ENCODE peak calls at places on chromosome 11, in seven cellular contexts. D is thoracic aorta, R is spleen, W is fibroblast of lung, B is uterus, P is tibial artery, Z is IMR-90. I is an unnamed sample.
A peak's percentile ranks its signal among the peaks of the same experiment; 100 is the strongest.

GRCh38 chr11:115720537-115721308 is 216.5 kb upstream of the CADM1 start:
- DNase-seq in R (no peak), P (no peak), D (no peak), B (no peak), Z (no peak), W (no peak), I (no peak)

GRCh38 chr11:114972105-114972504 is 293.8 kb downstream of the NXPE2 start:
- DNase-seq in R (no peak), W (no peak), D (no peak), P (no peak), B (no peak), Z (no peak), I (no peak)

GRCh38 chr11:46352063-46352841 is 5.0 kb downstream of the DGKZ start:
- DNase-seq in B (peak; percentile 48), Z (no peak), P (no peak), D (no peak), R (peak; percentile 91), W (no peak), I (no peak)

GRCh38 chr11:15621565-15621964 is 506.8 kb downstream of the INSC start:
- DNase-seq in W (no peak), P (no peak), D (no peak), B (no peak), R (no peak), Z (no peak), I (no peak)

GRCh38 chr11:126362879-126363655 is 7.6 kb downstream of the ST3GAL4 start:
- DNase-seq in D (no peak), P (peak; percentile 37), B (peak; percentile 12), W (no peak), Z (no peak), R (peak; percentile 58), I (no peak)

GRCh38 chr11:134644489-134645456 is 232.7 kb upstream of the B3GAT1 start:
- DNase-seq in B (no peak), Z (no peak), D (no peak), P (peak; percentile 52), R (peak; percentile 69), W (no peak), I (no peak)

GRCh38 chr11:65595921-65596281 is 301 bp upstream of the KCNK7 start:
- DNase-seq in B (no peak), Z (no peak), W (no peak), P (no peak), D (no peak), R (no peak), I (no peak)

GRCh38 chr11:103927535-103927934 is 108.9 kb upstream of the DDI1 start:
- DNase-seq in Z (peak; percentile 58), R (no peak), B (no peak), D (no peak), P (no peak), W (no peak), I (no peak)

GRCh38 chr11:63553759-63554158 is 9.4 kb downstream of the PLAAT2 start:
- DNase-seq in D (no peak), W (peak; percentile 46), B (no peak), Z (no peak), P (no peak), R (no peak), I (no peak)

GRCh38 chr11:126488591-126489370 is 133.3 kb downstream of the ST3GAL4 start:
- DNase-seq in D (no peak), W (no peak), B (no peak), P (no peak), Z (no peak), R (peak; percentile 66), I (no peak)

GRCh38 chr11:108863528-108863927 is 198.7 kb downstream of the DDX10 start:
- DNase-seq in R (no peak), W (no peak), P (no peak), D (no peak), B (no peak), Z (no peak), I (no peak)

GRCh38 chr11:17185938-17186337 is 21.8 kb downstream of the PIK3C2A start:
- DNase-seq in P (no peak), Z (no peak), B (no peak), W (no peak), R (no peak), D (no peak), I (no peak)

GRCh38 chr11:70788247-70789022 is 390.1 kb downstream of the CTTN start:
- DNase-seq in B (no peak), R (no peak), P (no peak), W (peak; percentile 91), D (no peak), Z (peak; percentile 89), I (peak; percentile 37)

GRCh38 chr11:123645576-123645975 is 8.8 kb downstream of the SCN3B start:
- DNase-seq in P (no peak), Z (no peak), B (no peak), W (no peak), R (no peak), D (no peak), I (no peak)

GRCh38 chr11:85800595-85801342 is 10.2 kb downstream of the SYTL2 start:
- DNase-seq in Z (no peak), D (no peak), R (no peak), W (no peak), P (no peak), B (no peak), I (no peak)

GRCh38 chr11:47078751-47079524 is 97.7 kb downstream of the ARFGAP2 start:
- DNase-seq in D (no peak), W (peak; percentile 86), P (no peak), Z (peak; percentile 8), R (no peak), B (no peak), I (no peak)

GRCh38 chr11:114141863-114142590 is 82.5 kb downstream of the ZBTB16 start:
- DNase-seq in W (no peak), P (peak; percentile 32), D (no peak), B (no peak), R (no peak), Z (no peak), I (no peak)

GRCh38 chr11:107969219-107969618 is 39.5 kb upstream of the CUL5 start:
- DNase-seq in Z (no peak), W (no peak), D (no peak), P (no peak), B (no peak), R (no peak), I (no peak)

GRCh38 chr11:75487366-75487765 is 38.4 kb downstream of the GDPD5 start:
- DNase-seq in P (no peak), D (no peak), R (no peak), B (no peak), Z (no peak), W (no peak), I (no peak)

DNA sequence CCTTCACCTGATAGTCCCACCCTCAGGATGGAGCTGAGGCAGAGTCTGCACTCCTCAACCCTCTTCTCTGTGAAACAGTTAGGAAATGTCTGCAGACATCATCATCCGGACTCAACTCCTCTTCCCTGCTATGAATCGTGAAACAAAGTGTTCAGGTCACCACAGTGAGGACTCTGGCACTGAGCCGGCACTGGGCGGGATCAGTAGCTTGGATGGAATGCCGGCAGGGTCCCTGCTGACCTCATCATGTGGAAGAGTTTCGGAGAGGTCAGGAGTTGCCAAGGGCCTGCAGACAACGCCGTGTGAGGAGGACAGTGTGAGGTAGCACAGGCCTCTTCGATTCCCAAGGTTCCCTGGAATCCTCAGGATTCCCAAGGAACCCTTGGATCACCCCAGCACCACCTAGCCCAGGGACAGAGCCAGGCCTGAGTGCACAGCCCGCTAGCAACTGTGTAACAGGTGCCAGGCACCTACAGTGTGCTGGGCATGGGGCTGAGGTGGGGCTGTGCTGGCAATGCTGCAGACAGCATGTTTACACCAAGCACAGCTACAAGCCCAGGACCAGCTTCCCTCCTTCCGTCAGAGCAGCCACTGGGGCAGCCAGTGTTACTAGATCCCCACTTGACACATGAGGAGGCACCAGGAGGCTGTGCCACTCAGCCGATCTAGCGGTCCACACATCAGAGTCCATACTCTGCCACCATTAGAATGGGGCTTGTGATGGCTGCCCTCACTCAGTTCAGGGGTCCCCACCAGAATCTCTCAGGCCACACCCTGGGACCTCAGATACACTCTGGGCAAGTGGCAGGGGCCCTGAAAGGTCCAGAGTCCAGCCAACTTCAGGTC is 693 bp upstream of the LINC01488 start:
- DNase-seq in D (no peak), W (peak; percentile 26), B (no peak), R (peak; percentile 59), P (no peak), Z (peak; percentile 15), I (no peak)
- H3K27me3 ChIP-seq in D (no peaks in the 10 kb centered on the region), W (no peaks in the 10 kb centered on the region), B (no peaks in the 10 kb centered on the region), R (no peaks in the 10 kb centered on the region), P (no peaks in the 10 kb centered on the region), Z (peaks cover 3% of the 10 kb centered on the region), I (no peaks in the 10 kb centered on the region)

GRCh38 chr11:61717286-61718033 is 35.0 kb upstream of the MYRF start:
- DNase-seq in Z (no peak), R (no peak), P (no peak), D (no peak), W (no peak), B (no peak), I (no peak)
- H3K27ac ChIP-seq in Z (no peak overlapping the region), R (no peak overlapping the region), P (no peak overlapping the region), D (no peak overlapping the region), W (peak overlapping the region; percentile 53), B (peak overlapping the region; percentile 64), I (no peak overlapping the region)

GRCh38 chr11:13035711-13036110 is 26.6 kb downstream of the RASSF10 start:
- DNase-seq in W (no peak), Z (no peak), B (no peak), D (no peak), R (no peak), P (no peak), I (no peak)

GRCh38 chr11:13036235-13036634 is 27.1 kb downstream of the RASSF10 start:
- DNase-seq in R (no peak), W (no peak), D (no peak), Z (no peak), B (no peak), P (no peak), I (no peak)

GRCh38 chr11:13033760-13034533 is 24.8 kb downstream of the RASSF10 start:
- DNase-seq in Z (no peak), W (no peak), B (no peak), R (no peak), P (no peak), D (no peak), I (no peak)

GRCh38 chr11:13040969-13041561 is 31.9 kb downstream of the RASSF10 start:
- DNase-seq in B (no peak), R (no peak), W (no peak), D (no peak), P (no peak), Z (no peak), I (no peak)

DNA sequence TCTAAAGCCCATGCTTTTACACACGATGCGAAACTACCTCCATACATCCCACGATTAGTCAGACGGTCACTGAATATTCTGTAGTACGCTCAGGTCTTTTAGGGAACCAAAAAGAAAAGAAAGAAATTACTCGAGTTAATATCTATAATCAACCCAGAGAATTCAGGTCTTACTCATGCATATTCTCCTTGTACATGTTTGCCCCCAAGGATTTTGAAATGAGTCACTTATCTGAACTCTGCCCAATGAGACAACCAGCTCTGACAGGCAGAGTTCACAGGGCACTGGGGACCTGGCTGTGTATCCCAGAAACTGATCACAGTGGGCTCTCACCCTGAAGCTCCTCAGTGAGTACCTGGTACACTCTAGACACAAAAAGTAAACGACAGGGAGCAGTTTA is 29.2 kb downstream of the RASSF10 start:
- DNase-seq in Z (no peak), W (no peak), B (no peak), R (no peak), D (no peak), P (no peak), I (no peak)
- H3K27me3 ChIP-seq in Z (peaks cover 52% of the 10 kb centered on the region), W (peaks cover 23% of the 10 kb centered on the region), B (no peaks in the 10 kb centered on the region), R (no peaks in the 10 kb centered on the region), D (no peaks in the 10 kb centered on the region), P (no peaks in the 10 kb centered on the region), I (peaks cover 48% of the 10 kb centered on the region)

DNA sequence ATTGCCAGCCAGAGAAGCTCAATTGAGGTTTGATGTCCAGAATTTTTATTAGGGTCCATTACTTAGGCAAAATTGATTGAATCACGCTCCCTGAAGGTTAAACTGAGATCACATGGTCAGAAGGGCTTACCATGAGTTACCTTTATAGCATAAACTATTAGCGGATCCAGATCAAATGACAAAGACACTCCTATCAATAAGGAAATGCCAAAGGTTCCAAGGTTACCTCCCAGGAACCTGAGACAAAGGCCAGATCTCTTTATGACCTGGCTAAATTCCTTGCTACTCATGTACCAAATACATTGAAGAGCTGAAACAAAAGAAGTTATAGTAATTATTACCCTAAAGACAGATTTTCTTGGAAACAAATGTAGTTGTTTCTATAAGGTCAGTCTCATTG is 27.8 kb upstream of the ANO5 start:
- DNase-seq in D (no peak), B (no peak), R (no peak), P (no peak), Z (no peak), W (no peak), I (no peak)
- H3K27ac ChIP-seq in D (no peak overlapping the region), B (no peak overlapping the region), R (no peak overlapping the region), P (no peak overlapping the region), Z (no peak overlapping the region), W (no peak overlapping the region), I (no peak overlapping the region)

I was measured in AG04450.